ENCODE peak calls at places on chromosomes 1 and 21, in six cellular contexts. N is ovary, A is spleen, S is tibial nerve, E is Peyer's patch, J is stomach. R is an unnamed sample. For H3K9me3, the result is how much of the 10 kb centered on the place peaks cover.

GRCh38 chr1:245870698-245871097 is 636.4 kb downstream of the SMYD3 start:
- DNase-seq in N (no peak), E (no peak), A (no peak), J (no peak), S (no peak), R (no peak)

GRCh38 chr1:147585640-147586383 is 44.5 kb downstream of the BCL9 start:
- DNase-seq in S (no peak), N (no peak), J (no peak), A (no peak), E (no peak), R (no peak)

GRCh38 chr1:76687324-76688018 is 179.8 kb upstream of the ST6GALNAC5 start:
- DNase-seq in N (no peak), J (no peak), A (no peak), E (no peak), S (no peak), R (no peak)

GRCh38 chr1:8943516-8943896 is 2.2 kb upstream of the CA6 start:
- DNase-seq in N (no peak), E (no peak), S (no peak), J (no peak), A (no peak), R (no peak)

GRCh38 chr1:17094664-17095063 is 24.6 kb downstream of the PADI2 start:
- DNase-seq in S (no peak), N (no peak), E (no peak), A (no peak), J (no peak), R (no peak)

GRCh38 chr1:175222296-175222938 is 29.8 kb upstream of the KIAA0040 start:
- DNase-seq in E (no peak), A (no peak), S (no peak), N (no peak), J (no peak), R (no peak)

GRCh38 chr1:230609208-230609607 is 33.1 kb upstream of the COG2 start:
- DNase-seq in E (no peak), N (no peak), J (no peak), A (no peak), S (no peak), R (peak)

GRCh38 chr1:10771789-10772188 is 24.7 kb downstream of the CASZ1 start:
- DNase-seq in E (no peak), J (no peak), N (no peak), S (no peak), A (no peak), R (no peak)

GRCh38 chr1:9671377-9672140 is 20.0 kb downstream of the PIK3CD start:
- DNase-seq in E (no peak), J (no peak), A (no peak), N (no peak), S (no peak), R (no peak)

GRCh38 chr1:91189096-91189495 is 167.3 kb upstream of the ZNF644 start:
- DNase-seq in A (no peak), E (no peak), J (no peak), N (no peak), S (no peak), R (no peak)

GRCh38 chr1:235941852-235942624 is 75.3 kb upstream of the LYST start:
- DNase-seq in J (no peak), N (no peak), E (no peak), A (no peak), S (no peak), R (no peak)

GRCh38 chr1:156359973-156360372 is 9.0 kb upstream of the RHBG start:
- DNase-seq in S (no peak), J (no peak), A (peak), E (no peak), N (no peak), R (no peak)

GRCh38 chr1:84155517-84155916 is 11.4 kb downstream of the PRKACB start:
- DNase-seq in A (no peak), N (no peak), S (no peak), J (no peak), E (no peak), R (no peak)

GRCh38 chr1:234620272-234620711 is 10.3 kb upstream of the IRF2BP2 start:
- DNase-seq in S (no peak), A (no peak), E (no peak), N (no peak), J (no peak), R (peak)

GRCh38 chr1:2124446-2125198 is 70.0 kb downstream of the FAAP20 start:
- DNase-seq in N (no peak), S (no peak), E (no peak), J (no peak), A (peak), R (peak)

GRCh38 chr21:42590431-42591131 is 62.8 kb upstream of the PDE9A start:
- DNase-seq in N (no peak), J (no peak), E (no peak), S (no peak), A (peak), R (no peak)

GRCh38 chr1:214983126-214983869 is 99.2 kb upstream of the KCNK2 start:
- DNase-seq in E (no peak), S (no peak), J (no peak), N (no peak), A (no peak), R (no peak)

GRCh38 chr1:163162281-163162937 is 40.3 kb downstream of the RGS5 start:
- DNase-seq in J (no peak), N (no peak), S (no peak), A (no peak), E (no peak), R (no peak)

GRCh38 chr1:204289280-204289679 is 70.4 kb downstream of the PLEKHA6 start:
- DNase-seq in S (no peak), J (peak), E (no peak), N (no peak), A (no peak), R (no peak)

GRCh38 chr21:37365657-37366487 is 701 bp upstream of the DYRK1A start:
- DNase-seq in A (peak), N (peak), J (peak), E (peak), S (peak), R (peak)

GRCh38 chr1:2093636-2094035 is 43.4 kb downstream of the PRKCZ start:
- DNase-seq in J (no peak), E (no peak), A (no peak), N (no peak), S (no peak), R (no peak)

GRCh38 chr1:178134061-178134460 is 40.2 kb downstream of the RASAL2 start:
- DNase-seq in S (no peak), A (no peak), E (no peak), N (no peak), J (no peak), R (no peak)

GRCh38 chr21:31879911-31880310 is 7.1 kb downstream of the HUNK start:
- DNase-seq in J (no peak), E (no peak), A (peak), N (no peak), S (no peak), R (no peak)

GRCh38 chr1:32181563-32181962 is 2.1 kb downstream of the TXLNA start:
- DNase-seq in S (no peak), J (no peak), N (no peak), A (no peak), E (no peak), R (no peak)

GRCh38 chr1:46187106-46187869 is 10.9 kb downstream of the POMGNT1 start:
- DNase-seq in A (no peak), E (peak), N (no peak), S (no peak), J (peak), R (no peak)

GRCh38 chr1:44673675-44674112 is 587 bp downstream of the TMEM53 start:
- DNase-seq in J (no peak), E (no peak), A (no peak), N (no peak), S (no peak), R (no peak)

GRCh38 chr1:165904948-165905347 is 77.5 kb downstream of the UCK2 start:
- DNase-seq in A (no peak), S (no peak), J (no peak), N (no peak), E (no peak), R (no peak)

GRCh38 chr1:18527921-18528320 is 47.2 kb downstream of the KLHDC7A start:
- DNase-seq in E (no peak), A (no peak), S (no peak), N (no peak), J (no peak), R (no peak)

GRCh38 chr1:231240883-231241735 is at the start of gene GNPAT:
- DNase-seq in A (peak), N (peak), J (peak), E (peak), S (peak), R (peak)

GRCh38 chr1:159211331-159212136 is 6.9 kb downstream of the ACKR1 start:
- DNase-seq in S (no peak), N (no peak), A (peak), E (no peak), J (peak), R (peak)

GRCh38 chr1:32179443-32180185 is at the start of gene TXLNA:
- DNase-seq in S (peak), N (peak), E (peak), A (peak), J (peak), R (peak)

GRCh38 chr1:37854406-37854805 is 5.0 kb downstream of the MTF1 start:
- DNase-seq in S (no peak), A (no peak), J (no peak), N (no peak), E (no peak), R (no peak)

GRCh38 chr1:200625381-200625824 is 4.9 kb upstream of the KIF14 start:
- DNase-seq in A (no peak), S (no peak), E (no peak), N (no peak), J (no peak), R (no peak)

GRCh38 chr1:147316968-147317367 is 74.5 kb downstream of the CHD1L start:
- DNase-seq in A (no peak), E (no peak), J (no peak), N (no peak), S (no peak), R (no peak)

GRCh38 chr1:6603851-6604558 is 1.3 kb upstream of the KLHL21 start:
- DNase-seq in A (peak), E (peak), J (peak), S (peak), N (peak), R (peak)

GRCh38 chr1:203839081-203839480 is 22.3 kb upstream of the SNRPE start:
- DNase-seq in S (no peak), J (no peak), E (no peak), A (no peak), N (no peak), R (no peak)

GRCh38 chr1:186983327-186983726 is 154.6 kb downstream of the PLA2G4A start:
- DNase-seq in S (no peak), A (no peak), N (no peak), E (no peak), J (no peak), R (peak)

GRCh38 chr1:29924017-29924431 is 687.7 kb downstream of the PTPRU start:
- DNase-seq in S (no peak), A (no peak), J (no peak), N (no peak), E (no peak), R (no peak)

GRCh38 chr1:212981025-212981495 is 30.7 kb downstream of the VASH2 start:
- DNase-seq in A (no peak), E (no peak), N (no peak), J (peak), S (no peak), R (peak)

GRCh38 chr1:212980123-212980800 is 29.9 kb downstream of the VASH2 start:
- DNase-seq in N (no peak), S (no peak), J (no peak), A (no peak), E (no peak), R (peak)

GRCh38 chr1:212982430-212983152 is 32.2 kb downstream of the VASH2 start:
- DNase-seq in A (no peak), J (peak), N (no peak), S (no peak), E (no peak), R (peak)

GRCh38 chr1:212983482-212983881 is 32.2 kb downstream of the ANGEL2 start:
- DNase-seq in E (no peak), A (no peak), S (no peak), N (no peak), J (no peak), R (no peak)

GRCh38 chr1:212981571-212982328 is 31.4 kb downstream of the VASH2 start:
- DNase-seq in N (no peak), J (peak), E (no peak), A (no peak), S (no peak), R (peak)
- TF ChIP-seq CTCF in N (no peak), J (no peak), E (no peak), A (no peak), S (no peak), R (no peak)

GRCh38 chr21:28938726-28939125 is 54.0 kb downstream of the LTN1 start:
- DNase-seq in N (no peak), A (no peak), S (no peak), E (no peak), J (no peak), R (no peak)

GRCh38 chr21:28936036-28936435 is 56.6 kb downstream of the LTN1 start:
- DNase-seq in J (no peak), E (no peak), A (no peak), N (no peak), S (no peak), R (no peak)

GRCh38 chr21:28932717-28933116 is 60.0 kb downstream of the LTN1 start:
- DNase-seq in J (no peak), N (no peak), A (no peak), S (no peak), E (no peak), R (no peak)

GRCh38 chr21:28937737-28938136 is 54.9 kb downstream of the LTN1 start:
- DNase-seq in J (no peak), S (no peak), A (no peak), N (no peak), E (no peak), R (no peak)

DNA sequence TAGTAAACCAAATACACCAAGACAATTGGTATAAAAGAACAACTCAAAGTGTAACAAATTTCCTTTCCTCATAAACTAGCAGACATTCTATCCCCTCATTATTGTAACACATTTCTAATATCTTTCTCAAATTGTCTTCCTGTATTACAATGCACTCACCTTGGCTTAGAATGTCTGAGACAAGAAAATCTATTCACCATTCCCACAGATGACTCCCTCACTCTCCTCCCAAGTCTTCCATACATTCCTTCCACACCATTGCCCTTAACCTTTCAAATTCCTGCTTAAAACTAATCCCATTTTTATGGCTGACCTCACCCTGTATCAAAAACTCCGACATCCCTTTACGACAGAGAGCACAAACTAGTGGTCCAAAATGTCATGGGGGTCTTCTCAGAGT is 56.0 kb downstream of the LTN1 start:
- DNase-seq in S (no peak), N (no peak), J (no peak), E (no peak), A (no peak), R (no peak)
- TF ChIP-seq POLR2A in S (no peak), N (no peak), J (no peak), E (no peak), A (no peak), R (no peak)

GRCh38 chr1:80675469-80675868 is 1125.3 kb upstream of the ADGRL2 start:
- DNase-seq in N (no peak), J (no peak), S (no peak), E (no peak), A (no peak), R (no peak)
- H3K9me3 ChIP-seq in N (under half), J (under half), S (under half), E (under half), A (under half), R (under half)

GRCh38 chr1:21255284-21255942 is 34.9 kb downstream of the ECE1 start:
- DNase-seq in E (peak), S (peak), N (peak), J (peak), A (peak), R (peak)
- TF ChIP-seq CTCF in E (peak), S (peak), N (peak), J (peak), A (peak), R (peak)

DNA sequence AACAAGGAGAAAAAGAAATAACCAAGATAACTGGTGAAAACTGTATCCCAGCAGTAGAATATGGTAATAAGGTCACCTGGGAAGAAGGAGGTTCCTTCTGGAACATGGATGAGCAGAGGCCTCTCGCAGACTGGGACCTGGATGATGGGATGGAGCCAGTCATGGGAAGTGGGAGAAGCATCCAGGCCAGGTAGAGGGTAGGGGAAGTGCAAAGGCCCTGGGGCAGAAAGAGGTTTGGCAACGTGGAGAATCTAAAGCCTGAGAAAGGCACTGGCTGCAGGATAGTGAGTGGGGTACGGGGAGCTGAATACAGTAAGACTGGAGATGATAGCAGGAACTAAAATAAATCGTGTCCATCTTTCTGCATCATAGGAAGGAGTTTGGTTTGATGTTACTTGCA is 96.1 kb upstream of the VAMP3 start:
- DNase-seq in J (no peak), E (no peak), S (no peak), A (no peak), N (no peak), R (no peak)
- TF ChIP-seq POLR2A in J (no peak), E (no peak), S (no peak), A (no peak), N (no peak), R (no peak)

DNA sequence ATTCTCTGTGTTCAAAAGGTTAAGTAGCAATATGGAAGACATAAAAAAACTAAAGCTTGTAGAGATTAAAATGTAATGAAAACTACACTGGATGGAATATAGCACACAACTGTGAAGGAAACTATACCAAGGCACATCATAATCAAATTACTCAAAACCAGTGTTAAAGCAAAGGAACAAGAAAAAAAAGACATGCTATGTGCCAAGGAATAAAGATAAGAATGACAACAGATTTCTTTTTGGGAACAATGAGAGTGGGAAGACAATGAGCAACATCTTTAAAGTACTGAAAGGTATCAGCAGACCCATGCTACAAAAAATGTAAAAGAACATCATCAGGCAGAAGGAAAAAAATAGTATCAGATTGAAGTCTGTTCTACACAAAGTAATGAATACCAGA is 157.8 kb downstream of the VPS13D start:
- DNase-seq in A (no peak), S (no peak), N (no peak), J (no peak), E (no peak), R (no peak)
- H3K9me3 ChIP-seq in A (under half), S (under half), N (under half), J (under half), E (under half), R (under half)

GRCh38 chr1:154353966-154354365 is 28.6 kb downstream of the ATP8B2 start:
- DNase-seq in S (no peak), E (no peak), J (no peak), N (no peak), A (no peak), R (no peak)

GRCh38 chr1:154352245-154352580 is 26.9 kb downstream of the ATP8B2 start:
- DNase-seq in S (no peak), E (no peak), A (no peak), J (no peak), N (no peak), R (no peak)

GRCh38 chr1:154352581-154353459 is 27.5 kb downstream of the ATP8B2 start:
- DNase-seq in N (peak), S (no peak), E (peak), J (peak), A (peak), R (peak)

GRCh38 chr1:154351363-154352068 is 26.2 kb downstream of the ATP8B2 start:
- DNase-seq in N (no peak), J (peak), E (no peak), S (no peak), A (no peak), R (peak)

DNA sequence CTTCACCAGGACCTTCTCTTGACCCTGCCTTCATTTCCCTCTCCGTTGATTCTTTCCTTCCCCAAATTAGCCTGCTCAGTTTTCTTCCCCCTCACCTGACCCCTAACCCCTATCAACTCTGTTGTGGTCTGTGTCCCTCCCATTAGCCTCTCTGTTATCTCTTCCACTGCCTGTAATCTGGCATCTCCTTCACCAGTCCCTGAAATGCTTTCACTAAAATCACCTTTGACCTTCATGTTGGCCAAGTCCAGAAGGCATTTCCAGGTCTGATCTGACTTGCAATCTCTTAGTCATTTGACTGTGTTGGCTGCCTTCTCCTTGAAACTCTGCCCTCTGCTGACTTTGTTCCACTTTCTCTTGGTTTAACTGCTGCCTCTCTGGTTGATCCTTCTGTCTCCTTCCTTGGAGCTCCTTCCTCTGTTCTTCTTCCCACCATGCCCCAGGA is 28.2 kb downstream of the ATP8B2 start:
- DNase-seq in S (no peak), N (no peak), J (peak), E (no peak), A (no peak), R (peak)
- TF ChIP-seq CTCF in S (peak), N (no peak), J (no peak), E (peak), A (peak), R (no peak)

R was measured in body of pancreas.